ENCODE peak calls at places on chromosomes 6 and 20, in nine cellular contexts. U is tibial nerve; S is CD8-positive, alpha-beta memory T cell; G is heart left ventricle; L is A673; Q is bronchial epithelial cell; X is right cardiac atrium; V is astrocyte of the cerebellum; B is NT2/D1. M is an unnamed sample.
A peak's percentile ranks its signal among the peaks of the same experiment; 100 is the strongest.

GRCh38 chr6:2460216-2460734 is 214.9 kb upstream of the GMDS start:
- DNase-seq in B (no peak), L (no peak), G (no peak), S (no peak), V (peak; percentile 5), Q (peak; percentile 5), X (no peak), U (no peak), M (no peak)

GRCh38 chr20:53023717-53024116 is 51.6 kb downstream of the TSHZ2 start:
- DNase-seq in X (no peak), U (no peak), Q (no peak), L (no peak), G (no peak), V (no peak), B (no peak), S (no peak), M (no peak)

GRCh38 chr6:30264731-30265130 is 51.5 kb upstream of the TRIM26 start:
- DNase-seq in S (no peak), U (no peak), V (no peak), L (no peak), Q (no peak), B (no peak), G (no peak), X (no peak), M (no peak)

GRCh38 chr20:3203315-3204123 is 963 bp downstream of the DDRGK1 start:
- DNase-seq in U (no peak), B (no peak), X (no peak), V (no peak), Q (no peak), L (peak; percentile 39), S (peak; percentile 5), G (no peak), M (peak; percentile 41)

GRCh38 chr6:132812255-132812732 is 2.1 kb upstream of the RPS12 start:
- DNase-seq in U (no peak), L (no peak), G (no peak), Q (peak; percentile 61), B (no peak), S (no peak), X (no peak), V (no peak), M (no peak)

GRCh38 chr6:37679539-37680476 is 17.9 kb downstream of the MDGA1 start:
- DNase-seq in Q (peak; percentile 51), S (no peak), L (no peak), V (no peak), G (no peak), U (no peak), B (no peak), X (no peak), M (no peak)

GRCh38 chr6:93787841-93788240 is 368.5 kb upstream of the EPHA7 start:
- DNase-seq in L (no peak), X (no peak), S (no peak), V (no peak), G (no peak), U (no peak), B (no peak), Q (no peak), M (no peak)

GRCh38 chr6:24831771-24832718 is 33.3 kb upstream of the ARMH2 start:
- DNase-seq in X (no peak), V (peak; percentile 11), U (peak; percentile 44), B (no peak), L (no peak), S (no peak), G (no peak), Q (no peak), M (no peak)

GRCh38 chr20:17511401-17511800 is 19.8 kb downstream of the BFSP1 start:
- DNase-seq in Q (no peak), U (no peak), L (no peak), G (no peak), S (no peak), V (no peak), B (no peak), X (no peak), M (no peak)

GRCh38 chr6:34239893-34240292 is 3.2 kb downstream of the HMGA1 start:
- DNase-seq in X (no peak), Q (no peak), B (no peak), L (no peak), V (no peak), G (no peak), S (no peak), U (no peak), M (no peak)

GRCh38 chr6:22078288-22078687 is 218.5 kb downstream of the PRL start:
- DNase-seq in S (no peak), L (no peak), U (no peak), X (no peak), B (no peak), V (no peak), G (no peak), Q (no peak), M (no peak)

GRCh38 chr6:8707956-8708772 is 272.8 kb upstream of the SLC35B3 start:
- DNase-seq in V (peak; percentile 9), G (no peak), L (peak; percentile 81), S (no peak), Q (peak; percentile 64), U (no peak), B (no peak), X (peak; percentile 33), M (peak; percentile 47)

GRCh38 chr6:32439708-32440214 is at the start of gene HLA-DRA:
- DNase-seq in G (peak; percentile 26), U (peak; percentile 64), L (peak; percentile 73), V (peak; percentile 31), B (no peak), S (peak; percentile 26), Q (peak; percentile 67), X (no peak), M (peak; percentile 62)

GRCh38 chr20:57819291-57819690 is 109.5 kb upstream of the PMEPA1 start:
- DNase-seq in S (no peak), U (no peak), B (no peak), V (no peak), Q (no peak), G (no peak), X (no peak), L (no peak), M (no peak)

GRCh38 chr20:14312001-14312400 is 25.4 kb downstream of the FLRT3 start:
- DNase-seq in B (no peak), Q (no peak), X (no peak), U (no peak), S (no peak), G (no peak), L (no peak), V (no peak), M (no peak)
- H3K4me3 ChIP-seq in B (no peak overlapping the region), Q (no peak overlapping the region), X (no peak overlapping the region), U (no peak overlapping the region), S (no peak overlapping the region), G (no peak overlapping the region), L (no peak overlapping the region), V (no peak overlapping the region), M (no peak overlapping the region)

DNA sequence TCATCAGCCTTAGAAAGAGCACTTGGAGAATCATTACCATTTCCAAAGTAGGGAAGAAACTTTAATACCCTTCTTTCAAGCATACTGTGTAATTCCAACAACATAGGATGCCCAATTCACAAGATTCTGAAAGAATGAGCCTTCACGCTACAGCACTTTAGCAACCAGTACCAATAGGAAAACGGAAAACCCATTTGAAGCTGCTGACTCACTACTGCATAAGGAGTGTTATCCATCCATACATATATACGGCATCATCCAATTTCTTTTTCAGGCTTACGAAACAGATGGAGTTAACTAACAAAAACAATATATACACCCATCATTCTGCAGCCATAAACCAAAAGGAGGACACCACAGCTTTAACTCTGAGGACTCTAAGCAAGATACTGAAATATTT is 25.0 kb downstream of the FYN start:
- DNase-seq in B (no peak), G (no peak), L (no peak), S (no peak), U (no peak), X (no peak), V (no peak), Q (no peak), M (no peak)
- H3K4me3 ChIP-seq in B (no peak overlapping the region), G (peak overlapping the region; percentile 7), L (no peak overlapping the region), S (no peak overlapping the region), U (no peak overlapping the region), X (no peak overlapping the region), V (no peak overlapping the region), Q (no peak overlapping the region), M (no peak overlapping the region)

DNA sequence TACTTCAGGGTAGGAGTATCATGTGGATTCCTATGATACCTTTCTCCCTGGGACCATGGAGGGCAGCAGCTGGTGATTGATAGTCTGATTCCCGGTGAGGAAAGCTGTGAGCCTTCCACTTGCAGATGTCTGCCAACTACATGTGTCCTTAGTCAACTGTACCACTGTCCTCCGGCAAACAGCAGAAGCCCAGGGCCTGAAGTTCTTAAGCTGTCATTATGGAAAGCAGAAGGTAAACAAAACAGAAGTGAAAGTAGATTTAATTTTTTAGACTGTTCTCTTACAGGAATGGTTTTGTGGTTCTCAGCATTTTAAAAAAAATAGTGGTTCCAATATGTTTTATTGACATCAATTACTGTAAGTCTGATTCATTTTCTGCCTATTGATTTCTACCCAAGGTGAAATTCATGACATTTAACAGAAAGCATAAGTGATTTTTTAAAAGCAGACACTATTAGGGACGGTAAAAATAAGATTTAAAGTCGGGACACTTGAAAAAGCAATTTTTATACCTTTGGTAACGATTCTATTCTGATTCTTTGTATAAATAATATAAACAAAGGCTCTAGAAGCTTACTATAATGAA is 36.6 kb downstream of the PTPN1 start:
- DNase-seq in S (no peak), U (no peak), B (no peak), X (no peak), G (no peak), Q (no peak), L (no peak), V (no peak), M (no peak)
- H3K4me3 ChIP-seq in S (peak overlapping the region; percentile 49), U (no peak overlapping the region), B (no peak overlapping the region), X (no peak overlapping the region), G (no peak overlapping the region), Q (no peak overlapping the region), L (no peak overlapping the region), V (no peak overlapping the region), M (no peak overlapping the region)

GRCh38 chr6:13048113-13048512 is 280.2 kb downstream of the TBC1D7 start:
- DNase-seq in L (no peak), Q (peak; percentile 85), U (no peak), S (no peak), X (no peak), G (no peak), B (no peak), V (no peak), M (no peak)

GRCh38 chr6:13046084-13046483 is 282.3 kb downstream of the TBC1D7 start:
- DNase-seq in X (no peak), V (no peak), L (no peak), U (no peak), B (no peak), S (no peak), G (no peak), Q (no peak), M (no peak)

GRCh38 chr6:13044896-13045295 is 283.4 kb downstream of the TBC1D7 start:
- DNase-seq in L (peak; percentile 23), U (no peak), B (no peak), G (no peak), V (no peak), X (no peak), Q (no peak), S (no peak), M (no peak)

GRCh38 chr6:13045676-13046075 is 282.7 kb downstream of the TBC1D7 start:
- DNase-seq in G (no peak), V (no peak), B (no peak), U (no peak), S (no peak), X (no peak), Q (peak; percentile 30), L (no peak), M (no peak)

DNA sequence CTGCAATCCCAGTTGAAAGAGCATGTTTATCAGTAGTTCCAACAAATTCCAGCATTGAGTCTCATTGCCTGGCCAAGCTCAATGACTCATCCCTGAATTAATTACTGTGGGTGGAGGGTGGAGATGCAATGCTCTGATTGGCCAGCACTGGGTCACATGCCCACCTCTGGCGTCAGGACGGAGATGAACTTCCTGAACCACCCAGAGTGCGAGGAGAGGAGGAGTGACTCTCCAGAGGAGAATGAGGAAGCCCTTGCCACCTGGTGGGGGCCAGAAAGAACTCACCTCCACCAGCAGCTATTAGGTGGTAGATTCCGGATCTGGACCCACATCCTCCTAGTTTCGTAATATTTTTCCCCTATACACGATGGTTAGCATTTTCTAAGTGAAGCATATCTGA is 283.9 kb downstream of the TBC1D7 start:
- DNase-seq in G (no peak), Q (peak; percentile 77), U (no peak), X (peak; percentile 38), V (no peak), S (no peak), L (peak; percentile 86), B (peak; percentile 15), M (no peak)
- H3K4me3 ChIP-seq in G (no peak overlapping the region), Q (no peak overlapping the region), U (no peak overlapping the region), X (no peak overlapping the region), V (no peak overlapping the region), S (no peak overlapping the region), L (no peak overlapping the region), B (no peak overlapping the region), M (no peak overlapping the region)

M was measured in lung.